ENCODE peak calls at places on chromosomes 6 and 20, in ten cellular contexts. U, H, J, G, X, R, D, O, Y and N are unnamed samples.

GRCh38 chr20:23143098-23143497 is 57.0 kb upstream of the CD93 start:
- DNase-seq in U (peak; percentile 87), H (no peak), J (peak; percentile 79), G (peak; percentile 53), X (peak; percentile 53), R (peak; percentile 65), D (peak; percentile 68), O (peak; percentile 79), Y (peak; percentile 83), N (no peak)

GRCh38 chr6:7165002-7165735 is 57.4 kb downstream of the RREB1 start:
- DNase-seq in U (no peak), H (no peak), J (no peak), G (no peak), X (no peak), R (no peak), D (no peak), O (peak; percentile 72), Y (no peak), N (no peak)

GRCh38 chr20:47493954-47494293 is 7.8 kb upstream of the NCOA3 start:
- DNase-seq in U (no peak), H (no peak), J (no peak), G (no peak), X (no peak), R (no peak), D (no peak), O (no peak), Y (no peak), N (no peak)

GRCh38 chr20:53216478-53216855 is 244.3 kb downstream of the TSHZ2 start:
- DNase-seq in U (no peak), H (no peak), J (no peak), G (no peak), X (no peak), R (no peak), D (no peak), O (no peak), Y (no peak), N (no peak)

GRCh38 chr6:111757342-111757741 is 115.9 kb downstream of the FYN start:
- DNase-seq in U (no peak), H (no peak), J (no peak), G (no peak), X (no peak), R (no peak), D (no peak), O (peak; percentile 71), Y (peak; percentile 74), N (no peak)

GRCh38 chr20:62808211-62808865 is 3.7 kb downstream of the OGFR start:
- DNase-seq in U (peak; percentile 83), H (peak; percentile 97), J (no peak), G (no peak), X (no peak), R (peak; percentile 79), D (peak; percentile 77), O (peak; percentile 41), Y (peak; percentile 54), N (no peak)

GRCh38 chr6:128655978-128656498 is 135.6 kb upstream of the PTPRK start:
- DNase-seq in U (peak; percentile 25), H (no peak), J (no peak), G (peak; percentile 82), X (peak; percentile 78), R (peak; percentile 68), D (no peak), O (peak; percentile 91), Y (peak; percentile 92), N (no peak)

GRCh38 chr6:20755631-20756030 is 221.4 kb downstream of the CDKAL1 start:
- DNase-seq in U (no peak), H (no peak), J (no peak), G (no peak), X (peak; percentile 47), R (no peak), D (no peak), O (peak; percentile 46), Y (peak; percentile 56), N (no peak)

GRCh38 chr6:111447051-111447450 is 36.0 kb downstream of the REV3L start:
- DNase-seq in U (no peak), H (no peak), J (no peak), G (no peak), X (no peak), R (no peak), D (no peak), O (no peak), Y (peak; percentile 72), N (no peak)

GRCh38 chr6:18823782-18824386 is 436.7 kb downstream of the RNF144B start:
- DNase-seq in U (no peak), H (peak; percentile 90), J (no peak), G (no peak), X (no peak), R (peak; percentile 70), D (no peak), O (peak; percentile 11), Y (peak; percentile 57), N (peak; percentile 12)

DNA sequence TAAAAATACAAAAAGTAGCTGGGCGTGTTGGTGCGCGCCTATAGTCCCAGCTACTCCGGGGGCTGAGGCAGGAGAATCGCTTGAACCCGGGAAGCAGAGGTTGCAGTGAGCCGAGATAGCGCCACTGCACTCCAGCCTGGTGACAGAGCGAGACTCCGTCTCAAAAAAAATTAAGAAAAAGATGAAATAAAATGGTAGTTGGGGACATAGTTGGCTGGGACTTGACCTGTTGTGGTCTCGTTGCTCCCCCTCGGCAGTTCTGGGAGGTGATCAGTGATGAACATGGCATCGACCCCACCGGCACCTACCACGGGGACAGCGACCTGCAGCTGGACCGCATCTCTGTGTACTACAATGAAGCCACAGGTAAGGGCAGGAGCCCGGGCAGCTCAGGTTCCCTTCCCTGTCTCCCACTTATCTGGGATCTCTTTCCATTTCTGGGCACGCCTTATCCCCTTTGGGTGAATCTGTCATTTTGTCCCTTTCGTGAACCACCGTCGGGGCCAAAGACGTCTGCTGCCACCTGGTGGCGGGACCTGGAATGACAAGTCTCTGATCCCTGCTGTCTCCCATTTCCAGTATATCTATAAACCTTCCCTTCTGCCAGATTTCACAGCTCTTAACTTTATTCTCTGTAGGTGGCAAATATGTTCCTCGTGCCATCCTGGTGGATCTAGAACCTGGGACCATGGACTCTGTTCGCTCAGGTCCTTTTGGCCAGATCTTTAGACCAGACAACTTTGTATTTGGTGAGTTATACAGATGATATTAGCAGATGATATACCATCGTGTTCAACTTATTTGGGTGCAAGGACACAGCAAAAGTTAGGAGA is 2.3 kb downstream of the TUBB start:
- DNase-seq in U (peak; percentile 56), H (peak; percentile 92), J (peak; percentile 91), G (no peak), X (no peak), R (peak; percentile 91), D (peak; percentile 81), O (peak; percentile 72), Y (peak; percentile 76), N (no peak)
- H3K4me3 ChIP-seq in U (peak overlapping the region; percentile 98), H (peak overlapping the region; percentile 96), J (peak overlapping the region; percentile 91), G (peak overlapping the region; percentile 100), X (peak overlapping the region; percentile 92), R (peak overlapping the region; percentile 94), D (peak overlapping the region; percentile 96), O (peak overlapping the region; percentile 99), Y (peak overlapping the region; percentile 94), N (peak overlapping the region; percentile 97)

GRCh38 chr6:73086726-73087125 is 138.6 kb downstream of the KHDC1L start:
- DNase-seq in U (no peak), H (no peak), J (no peak), G (no peak), X (no peak), R (no peak), D (no peak), O (no peak), Y (no peak), N (no peak)

GRCh38 chr6:73083886-73084285 is 141.4 kb downstream of the KHDC1L start:
- DNase-seq in U (no peak), H (no peak), J (no peak), G (no peak), X (no peak), R (no peak), D (no peak), O (no peak), Y (no peak), N (no peak)

GRCh38 chr6:73085362-73085975 is 139.8 kb downstream of the KHDC1L start:
- DNase-seq in U (no peak), H (peak; percentile 50), J (no peak), G (peak; percentile 40), X (no peak), R (no peak), D (no peak), O (peak; percentile 25), Y (no peak), N (no peak)

GRCh38 chr6:73088138-73088813 is 137.0 kb downstream of the KHDC1L start:
- DNase-seq in U (no peak), H (no peak), J (no peak), G (no peak), X (no peak), R (no peak), D (no peak), O (no peak), Y (no peak), N (peak; percentile 18)
- TF ChIP-seq CTCF in U (no peak), H (no peak), J (no peak), G (no peak), X (no peak), R (no peak), D (no peak), O (no peak), Y (no peak), N (no peak)

GRCh38 chr6:169131356-169131755 is 122.3 kb downstream of the THBS2 start:
- DNase-seq in U (no peak), H (no peak), J (no peak), G (no peak), X (no peak), R (no peak), D (no peak), O (peak; percentile 19), Y (no peak), N (no peak)
- H3K4me3 ChIP-seq in U (no peak overlapping the region), H (no peak overlapping the region), J (no peak overlapping the region), G (no peak overlapping the region), X (no peak overlapping the region), R (no peak overlapping the region), D (no peak overlapping the region), O (no peak overlapping the region), Y (no peak overlapping the region), N (no peak overlapping the region)

GRCh38 chr20:31859998-31860380 is 10.3 kb downstream of the DUSP15 start:
- DNase-seq in U (no peak), H (no peak), J (peak; percentile 44), G (no peak), X (no peak), R (no peak), D (no peak), O (no peak), Y (no peak), N (no peak)

GRCh38 chr20:31862506-31862905 is 7.8 kb downstream of the DUSP15 start:
- DNase-seq in U (no peak), H (no peak), J (peak; percentile 78), G (no peak), X (no peak), R (no peak), D (no peak), O (no peak), Y (no peak), N (no peak)

GRCh38 chr20:31862157-31862470 is 8.2 kb downstream of the DUSP15 start:
- DNase-seq in U (no peak), H (no peak), J (peak; percentile 54), G (no peak), X (no peak), R (no peak), D (no peak), O (no peak), Y (no peak), N (no peak)

GRCh38 chr20:31860431-31861345 is 9.6 kb downstream of the DUSP15 start:
- DNase-seq in U (no peak), H (peak; percentile 71), J (peak; percentile 75), G (no peak), X (no peak), R (no peak), D (no peak), O (no peak), Y (peak; percentile 63), N (no peak)

GRCh38 chr20:31861346-31862156 is 8.8 kb downstream of the DUSP15 start:
- DNase-seq in U (peak; percentile 85), H (peak; percentile 88), J (peak; percentile 78), G (no peak), X (no peak), R (peak; percentile 76), D (peak; percentile 61), O (no peak), Y (no peak), N (no peak)
- TF ChIP-seq CTCF in U (no peak), H (no peak), J (no peak), G (no peak), X (no peak), R (no peak), D (no peak), O (no peak), Y (no peak), N (no peak)